ENCODE peak calls at places on chromosome 16, in seven cellular contexts. O, X, N, C, V, Y and T are unnamed samples.

GRCh38 chr16:67865318-67865717 is 7.5 kb upstream of the EDC4 start:
- DNase-seq in O (peak; percentile 68), X (no peak), N (peak; percentile 72), C (no peak), V (peak; percentile 58), Y (peak; percentile 64), T (peak; percentile 64)

GRCh38 chr16:4647661-4647965 is 23.0 kb downstream of the MGRN1 start:
- DNase-seq in O (no peak), X (no peak), N (no peak), C (no peak), V (no peak), Y (no peak), T (no peak)

GRCh38 chr16:30953511-30954124 is 3.9 kb upstream of the SETD1A start:
- DNase-seq in O (peak; percentile 88), X (peak; percentile 71), N (peak; percentile 86), C (peak; percentile 57), V (peak; percentile 91), Y (peak; percentile 76), T (peak; percentile 86)

GRCh38 chr16:29898786-29899515 is 399 bp downstream of the SEZ6L2 start:
- DNase-seq in O (no peak), X (no peak), N (no peak), C (no peak), V (peak; percentile 83), Y (peak; percentile 92), T (no peak)

GRCh38 chr16:66881014-66881417 is 701 bp downstream of the PDP2 start:
- DNase-seq in O (no peak), X (no peak), N (no peak), C (no peak), V (no peak), Y (no peak), T (peak; percentile 57)

GRCh38 chr16:64996641-64997040 is 125.2 kb downstream of the CDH11 start:
- DNase-seq in O (no peak), X (no peak), N (no peak), C (no peak), V (no peak), Y (no peak), T (no peak)

GRCh38 chr16:58306327-58306726 is 11.5 kb upstream of the PRSS54 start:
- DNase-seq in O (peak; percentile 15), X (peak; percentile 26), N (peak; percentile 44), C (no peak), V (peak; percentile 36), Y (no peak), T (peak; percentile 57)

GRCh38 chr16:31513126-31513525 is 4.9 kb upstream of the RUSF1 start:
- DNase-seq in O (no peak), X (no peak), N (peak; percentile 18), C (no peak), V (no peak), Y (no peak), T (no peak)

GRCh38 chr16:4693956-4694663 is 748 bp downstream of the NUDT16L1 start:
- DNase-seq in O (no peak), X (no peak), N (no peak), C (peak; percentile 74), V (no peak), Y (peak; percentile 89), T (peak; percentile 55)

GRCh38 chr16:67928561-67929364 is 2.9 kb downstream of the CTRL start:
- DNase-seq in O (peak; percentile 69), X (peak; percentile 24), N (peak; percentile 66), C (peak; percentile 81), V (peak; percentile 88), Y (peak; percentile 90), T (peak; percentile 76)

GRCh38 chr16:2475413-2476344 is 752 bp downstream of the TBC1D24 start:
- DNase-seq in O (no peak), X (no peak), N (no peak), C (peak; percentile 44), V (peak; percentile 45), Y (peak; percentile 63), T (peak; percentile 81)

DNA sequence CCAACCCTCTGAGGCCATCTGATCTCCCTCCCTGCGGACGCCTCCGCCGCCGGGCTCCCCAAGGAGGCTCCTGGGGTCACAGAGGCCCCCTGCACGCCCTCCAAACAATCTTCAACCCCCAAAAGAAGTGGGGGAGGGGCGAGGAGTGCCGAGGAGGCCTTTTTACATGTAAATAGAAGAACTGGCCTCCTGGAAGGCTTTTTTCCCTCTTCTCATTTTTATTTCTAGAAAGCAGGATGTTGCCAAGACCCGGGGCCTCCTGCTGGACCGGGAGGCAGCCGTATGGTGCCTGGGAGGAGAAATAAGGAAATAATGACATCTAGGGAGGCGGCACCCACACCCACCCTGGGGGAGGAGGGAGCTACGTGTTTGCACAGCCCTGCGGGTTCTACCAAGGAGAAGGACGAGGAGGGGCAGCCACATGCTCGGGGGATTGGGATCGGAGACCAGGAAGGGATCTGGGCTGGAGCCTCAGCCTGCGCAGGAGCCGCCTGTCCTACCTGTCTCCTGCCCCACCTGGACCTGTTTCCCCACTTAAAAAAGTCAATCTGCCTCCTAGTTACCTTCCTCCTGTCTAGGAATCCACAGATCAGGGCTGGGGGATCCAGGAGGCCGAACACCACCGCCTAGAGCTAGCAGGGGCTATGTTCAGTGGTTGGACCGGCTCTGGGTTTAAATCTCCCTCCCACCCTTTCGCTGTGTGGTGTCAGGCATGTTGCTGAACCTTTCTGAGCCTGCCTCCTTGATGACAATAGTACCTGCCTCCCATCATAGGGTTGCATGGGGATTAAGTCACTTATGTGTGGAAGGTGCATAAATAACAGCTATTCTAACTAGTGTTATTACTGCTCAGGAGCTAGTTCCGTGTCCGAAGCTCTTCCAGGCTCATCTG is 175.7 kb upstream of the GSE1 start:
- DNase-seq in O (no peak), X (no peak), N (no peak), C (peak; percentile 74), V (no peak), Y (no peak), T (peak; percentile 63)
- TF ChIP-seq MAX in O (no peak), X (no peak), N (no peak), C (no peak), V (no peak), Y (no peak), T (no peak)

GRCh38 chr16:19437280-19437679 is 19.6 kb downstream of the TMC5 start:
- DNase-seq in O (no peak), X (no peak), N (no peak), C (no peak), V (no peak), Y (no peak), T (no peak)

GRCh38 chr16:19434584-19434983 is 16.9 kb downstream of the TMC5 start:
- DNase-seq in O (no peak), X (no peak), N (no peak), C (no peak), V (no peak), Y (no peak), T (no peak)

GRCh38 chr16:19439483-19439882 is 21.8 kb downstream of the TMC5 start:
- DNase-seq in O (no peak), X (no peak), N (no peak), C (no peak), V (no peak), Y (no peak), T (no peak)

GRCh38 chr16:19438739-19439138 is 21.1 kb downstream of the TMC5 start:
- DNase-seq in O (no peak), X (no peak), N (no peak), C (no peak), V (no peak), Y (no peak), T (no peak)

GRCh38 chr16:19436540-19436939 is 18.9 kb downstream of the TMC5 start:
- DNase-seq in O (no peak), X (no peak), N (no peak), C (no peak), V (no peak), Y (no peak), T (no peak)
- TF ChIP-seq MAX in O (no peak), X (no peak), N (no peak), C (no peak), V (no peak), Y (no peak), T (no peak)

GRCh38 chr16:87295661-87296531 is 21.3 kb downstream of the C16orf95 start:
- DNase-seq in O (no peak), X (no peak), N (no peak), C (no peak), V (no peak), Y (no peak), T (no peak)

GRCh38 chr16:87298857-87299465 is 18.2 kb downstream of the C16orf95 start:
- DNase-seq in O (no peak), X (no peak), N (no peak), C (no peak), V (no peak), Y (no peak), T (no peak)

GRCh38 chr16:87297407-87297806 is 19.8 kb downstream of the C16orf95 start:
- DNase-seq in O (no peak), X (no peak), N (no peak), C (no peak), V (no peak), Y (no peak), T (no peak)

GRCh38 chr16:87295259-87295658 is 21.9 kb downstream of the C16orf95 start:
- DNase-seq in O (peak; percentile 78), X (peak; percentile 90), N (peak; percentile 44), C (peak; percentile 87), V (no peak), Y (no peak), T (peak; percentile 62)

DNA sequence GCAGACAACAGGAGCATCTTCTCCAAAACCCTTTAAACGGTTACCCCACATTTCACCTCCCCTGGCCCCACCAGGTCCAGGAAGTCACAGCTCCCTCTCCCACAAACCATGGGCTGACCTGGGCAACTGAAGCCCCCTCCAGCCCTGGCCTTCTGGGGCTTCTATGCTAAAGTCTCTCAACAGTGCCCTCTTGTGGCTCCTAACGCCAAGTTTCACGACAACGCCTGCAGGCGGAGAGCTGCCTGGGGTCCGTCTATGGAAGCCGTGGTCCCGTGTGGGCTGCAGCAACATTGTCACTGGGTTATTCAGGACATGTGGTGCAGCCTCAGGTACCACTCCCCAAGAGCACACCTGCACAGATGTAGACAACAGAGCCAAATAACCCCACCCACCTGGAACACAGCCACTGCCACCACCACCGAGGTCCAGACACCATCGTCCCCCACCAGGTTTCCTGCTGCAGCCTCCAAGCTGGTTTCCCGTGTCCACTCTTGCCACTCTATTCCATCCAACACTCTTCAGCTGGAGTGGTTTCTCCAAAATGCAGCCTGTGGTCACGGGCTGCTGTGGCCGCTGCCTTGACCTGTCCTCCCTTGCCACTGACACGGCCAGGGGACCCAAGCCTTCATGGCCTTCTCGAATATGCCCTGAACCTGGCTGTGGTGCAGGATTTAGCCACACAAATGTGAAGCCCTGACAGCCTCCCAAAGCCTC is 19.1 kb downstream of the C16orf95 start:
- DNase-seq in O (peak; percentile 54), X (no peak), N (no peak), C (peak; percentile 65), V (peak; percentile 82), Y (peak; percentile 73), T (peak; percentile 53)
- TF ChIP-seq MAX in O (no peak), X (no peak), N (no peak), C (no peak), V (no peak), Y (no peak), T (no peak)

GRCh38 chr16:89498839-89499238 is 8.5 kb upstream of the ANKRD11 start:
- DNase-seq in O (no peak), X (no peak), N (no peak), C (no peak), V (no peak), Y (no peak), T (no peak)

GRCh38 chr16:89491238-89491869 is 993 bp upstream of the ANKRD11 start:
- DNase-seq in O (peak; percentile 66), X (no peak), N (peak; percentile 46), C (no peak), V (no peak), Y (peak; percentile 46), T (peak; percentile 85)

GRCh38 chr16:89493776-89494175 is 3.4 kb upstream of the ANKRD11 start:
- DNase-seq in O (no peak), X (no peak), N (no peak), C (no peak), V (no peak), Y (no peak), T (no peak)

GRCh38 chr16:89491974-89492687 is 1.8 kb upstream of the ANKRD11 start:
- DNase-seq in O (no peak), X (no peak), N (no peak), C (peak; percentile 72), V (no peak), Y (peak; percentile 44), T (no peak)

GRCh38 chr16:89495121-89495520 is 4.8 kb upstream of the ANKRD11 start:
- DNase-seq in O (no peak), X (no peak), N (no peak), C (no peak), V (no peak), Y (no peak), T (no peak)
- TF ChIP-seq MAX in O (no peak), X (no peak), N (no peak), C (no peak), V (no peak), Y (no peak), T (no peak)